ENCODE peak calls at places on chromosomes 3 and 15, in six cellular contexts. V is prostate gland; Y is CD8-positive, alpha-beta memory T cell; E is lower lobe of right lung; K is left ventricle myocardium inferior; G is IMR-90. O is an unnamed sample.

GRCh38 chr3:178397836-178398235 is 138.4 kb upstream of the KCNMB2 start:
- DNase-seq in E (no peak), K (no peak), V (no peak), Y (no peak), G (no peak), O (no peak)

GRCh38 chr15:48722764-48723661 is 77.5 kb upstream of the FBN1 start:
- DNase-seq in G (peak), E (no peak), V (no peak), Y (no peak), K (no peak), O (no peak)

GRCh38 chr15:64443747-64444621 is 16.4 kb upstream of the ZNF609 start:
- DNase-seq in Y (no peak), V (peak), G (peak), K (no peak), E (no peak), O (peak)

GRCh38 chr3:147934316-147935188 is 525.4 kb downstream of the ZIC1 start:
- DNase-seq in V (no peak), E (no peak), K (no peak), G (no peak), Y (no peak), O (no peak)

GRCh38 chr3:128319741-128320141 is 146.9 kb downstream of the DNAJB8 start:
- DNase-seq in E (no peak), V (no peak), K (no peak), G (no peak), Y (no peak), O (no peak)

GRCh38 chr15:31390777-31391486 is 64.3 kb downstream of the KLF13 start:
- DNase-seq in K (peak), V (no peak), E (no peak), Y (no peak), G (no peak), O (no peak)

GRCh38 chr15:101554115-101554915 is 64.8 kb upstream of the PCSK6 start:
- DNase-seq in Y (no peak), K (no peak), G (peak), E (no peak), V (no peak), O (no peak)

GRCh38 chr3:1852950-1853349 is 245.7 kb upstream of the CNTN4 start:
- DNase-seq in E (no peak), Y (no peak), G (no peak), V (no peak), K (no peak), O (no peak)

GRCh38 chr3:105523496-105523895 is 156.8 kb downstream of the ALCAM start:
- DNase-seq in Y (no peak), E (no peak), K (no peak), V (no peak), G (peak), O (no peak)

GRCh38 chr3:129593595-129594339 is 12.7 kb downstream of the PLXND1 start:
- DNase-seq in V (peak), G (no peak), Y (peak), K (no peak), E (peak), O (no peak)

GRCh38 chr15:89785064-89785770 is 9.1 kb downstream of the MESP2 start:
- DNase-seq in E (no peak), Y (no peak), G (no peak), K (no peak), V (no peak), O (no peak)

GRCh38 chr3:115989927-115990326 is 366.6 kb downstream of the GAP43 start:
- DNase-seq in G (peak), V (no peak), K (no peak), E (no peak), Y (no peak), O (no peak)

GRCh38 chr15:69538381-69538780 is 85.8 kb downstream of the RPLP1 start:
- DNase-seq in K (no peak), V (no peak), E (no peak), G (no peak), Y (no peak), O (no peak)

GRCh38 chr3:151976211-151977050 is 103.0 kb downstream of the SUCNR1 start:
- DNase-seq in G (peak), V (no peak), E (no peak), K (no peak), Y (no peak), O (peak)

GRCh38 chr15:50109086-50109987 is 9.7 kb downstream of the ATP8B4 start:
- DNase-seq in G (peak), Y (no peak), V (peak), K (no peak), E (no peak), O (peak)

GRCh38 chr3:11370134-11370533 is 97.9 kb downstream of the ATG7 start:
- DNase-seq in K (no peak), Y (no peak), V (no peak), G (no peak), E (no peak), O (no peak)

GRCh38 chr3:23728651-23729117 is 77.1 kb upstream of the UBE2E1 start:
- DNase-seq in E (no peak), G (peak), Y (no peak), V (no peak), K (no peak), O (no peak)

GRCh38 chr15:71091601-71092000 is 23.7 kb upstream of the THSD4 start:
- DNase-seq in K (no peak), V (no peak), Y (no peak), G (peak), E (no peak), O (no peak)

GRCh38 chr3:47015151-47015550 is 35.7 kb downstream of the NBEAL2 start:
- DNase-seq in E (no peak), K (no peak), Y (no peak), V (no peak), G (no peak), O (no peak)

GRCh38 chr3:142270407-142270806 is 45.0 kb upstream of the GK5 start:
- DNase-seq in E (no peak), V (no peak), K (no peak), G (no peak), Y (peak), O (no peak)

GRCh38 chr15:77631790-77632551 is 741 bp downstream of the LINGO1 start:
- DNase-seq in E (no peak), V (no peak), Y (no peak), G (no peak), K (peak), O (no peak)

GRCh38 chr15:77633913-77634265 is 1.2 kb upstream of the LINGO1 start:
- DNase-seq in Y (no peak), G (no peak), K (no peak), V (no peak), E (no peak), O (no peak)

GRCh38 chr15:77630956-77631789 is 1.5 kb downstream of the LINGO1 start:
- DNase-seq in V (no peak), E (no peak), Y (no peak), G (no peak), K (no peak), O (no peak)

GRCh38 chr15:77633134-77633912 is 611 bp upstream of the LINGO1 start:
- DNase-seq in K (peak), E (peak), Y (peak), V (peak), G (peak), O (peak)

DNA sequence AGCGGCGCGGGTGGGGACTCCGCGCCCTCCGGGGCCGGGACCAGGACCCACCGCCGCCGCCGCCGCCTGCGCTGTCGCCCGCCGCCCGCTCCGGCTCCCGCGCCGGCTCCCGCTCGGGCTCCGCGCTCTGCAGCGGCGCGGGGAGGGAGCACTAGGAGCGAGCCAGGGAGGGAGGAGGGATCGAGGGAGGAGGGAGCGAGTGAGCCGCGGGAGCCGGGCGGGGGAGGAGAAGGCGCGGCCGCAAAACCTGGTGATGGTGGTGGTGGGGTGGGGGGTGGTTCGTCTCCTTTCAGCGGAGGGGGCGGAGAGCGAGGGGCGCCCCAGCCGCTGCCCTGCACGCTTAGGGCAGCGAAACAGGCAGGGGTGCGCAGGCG is at the start of gene LINGO1:
- DNase-seq in G (no peak), Y (no peak), K (no peak), V (no peak), E (no peak), O (no peak)
- H3K4me3 ChIP-seq in G (peak), Y (no peak), K (peak), V (peak), E (peak), O (peak)

DNA sequence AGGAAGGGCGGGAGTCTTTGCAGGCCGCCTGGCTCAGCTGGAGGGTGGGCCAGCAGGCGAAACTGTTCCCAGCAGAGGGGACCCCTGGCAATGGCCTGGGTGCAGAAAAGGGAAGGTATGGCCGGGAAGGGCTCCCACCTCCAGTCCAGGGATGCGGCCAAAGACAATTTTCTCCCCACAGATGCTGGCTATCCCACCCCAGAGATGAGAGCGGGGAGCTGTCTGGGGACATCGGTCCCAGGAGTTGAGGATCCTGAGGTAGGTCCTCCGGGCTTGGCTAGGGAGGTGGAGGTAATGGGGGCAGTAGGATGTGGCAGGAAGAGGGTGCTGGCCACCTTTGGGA is 1.7 kb downstream of the SEMA3G start:
- DNase-seq in K (no peak), Y (no peak), E (no peak), V (no peak), G (no peak), O (no peak)
- H3K4me3 ChIP-seq in K (peak), Y (no peak), E (peak), V (no peak), G (no peak), O (no peak)

GRCh38 chr3:196096382-196096953 is 14.6 kb upstream of the TFRC start:
- DNase-seq in K (peak), V (peak), Y (no peak), E (no peak), G (no peak), O (no peak)
- H3K4me3 ChIP-seq in K (peak), V (no peak), Y (no peak), E (no peak), G (no peak), O (no peak)

GRCh38 chr3:183252108-183252782 is 808 bp upstream of the B3GNT5 start:
- DNase-seq in K (no peak), V (no peak), E (no peak), G (no peak), Y (no peak), O (no peak)
- H3K4me3 ChIP-seq in K (peak), V (peak), E (peak), G (no peak), Y (peak), O (no peak)

GRCh38 chr3:58418227-58418626 is 15.4 kb downstream of the PDHB start:
- DNase-seq in K (no peak), E (no peak), V (no peak), G (no peak), Y (no peak), O (no peak)
- H3K4me3 ChIP-seq in K (no peak), E (no peak), V (no peak), G (no peak), Y (no peak), O (no peak)

GRCh38 chr3:195129644-195130492 is 141.1 kb downstream of the XXYLT1 start:
- DNase-seq in E (no peak), V (no peak), K (no peak), G (peak), Y (no peak), O (no peak)
- H3K4me3 ChIP-seq in E (no peak), V (no peak), K (no peak), G (no peak), Y (no peak), O (no peak)

GRCh38 chr3:98530676-98531075 is 1.1 kb upstream of the GPR15 start:
- DNase-seq in E (no peak), G (no peak), K (no peak), Y (no peak), V (no peak), O (no peak)

GRCh38 chr3:98532709-98533571 is 1.2 kb downstream of the GPR15 start:
- DNase-seq in K (no peak), G (no peak), V (no peak), Y (no peak), E (no peak), O (no peak)

GRCh38 chr3:98534168-98534567 is 2.4 kb downstream of the GPR15 start:
- DNase-seq in K (no peak), G (no peak), Y (no peak), E (no peak), V (no peak), O (no peak)

GRCh38 chr3:98531622-98532274 is at the start of gene GPR15:
- DNase-seq in V (no peak), G (no peak), K (no peak), E (no peak), Y (no peak), O (no peak)

DNA sequence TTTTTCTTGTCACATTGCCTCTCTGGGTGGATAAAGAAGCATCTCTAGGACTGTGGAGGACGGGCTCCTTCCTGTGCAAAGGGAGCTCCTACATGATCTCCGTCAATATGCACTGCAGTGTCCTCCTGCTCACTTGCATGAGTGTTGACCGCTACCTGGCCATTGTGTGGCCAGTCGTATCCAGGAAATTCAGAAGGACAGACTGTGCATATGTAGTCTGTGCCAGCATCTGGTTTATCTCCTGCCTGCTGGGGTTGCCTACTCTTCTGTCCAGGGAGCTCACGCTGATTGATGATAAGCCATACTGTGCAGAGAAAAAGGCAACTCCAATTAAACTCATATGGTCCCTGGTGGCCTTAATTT is 478 bp downstream of the GPR15 start:
- DNase-seq in G (no peak), Y (no peak), E (no peak), V (no peak), K (no peak), O (no peak)
- H3K4me3 ChIP-seq in G (no peak), Y (no peak), E (no peak), V (no peak), K (no peak), O (no peak)

GRCh38 chr15:84955089-84955848 is 26.4 kb upstream of the PDE8A start:
- DNase-seq in E (peak), V (peak), Y (peak), G (peak), K (peak), O (no peak)
- H3K4me3 ChIP-seq in E (peak), V (no peak), Y (no peak), G (no peak), K (peak), O (peak)

DNA sequence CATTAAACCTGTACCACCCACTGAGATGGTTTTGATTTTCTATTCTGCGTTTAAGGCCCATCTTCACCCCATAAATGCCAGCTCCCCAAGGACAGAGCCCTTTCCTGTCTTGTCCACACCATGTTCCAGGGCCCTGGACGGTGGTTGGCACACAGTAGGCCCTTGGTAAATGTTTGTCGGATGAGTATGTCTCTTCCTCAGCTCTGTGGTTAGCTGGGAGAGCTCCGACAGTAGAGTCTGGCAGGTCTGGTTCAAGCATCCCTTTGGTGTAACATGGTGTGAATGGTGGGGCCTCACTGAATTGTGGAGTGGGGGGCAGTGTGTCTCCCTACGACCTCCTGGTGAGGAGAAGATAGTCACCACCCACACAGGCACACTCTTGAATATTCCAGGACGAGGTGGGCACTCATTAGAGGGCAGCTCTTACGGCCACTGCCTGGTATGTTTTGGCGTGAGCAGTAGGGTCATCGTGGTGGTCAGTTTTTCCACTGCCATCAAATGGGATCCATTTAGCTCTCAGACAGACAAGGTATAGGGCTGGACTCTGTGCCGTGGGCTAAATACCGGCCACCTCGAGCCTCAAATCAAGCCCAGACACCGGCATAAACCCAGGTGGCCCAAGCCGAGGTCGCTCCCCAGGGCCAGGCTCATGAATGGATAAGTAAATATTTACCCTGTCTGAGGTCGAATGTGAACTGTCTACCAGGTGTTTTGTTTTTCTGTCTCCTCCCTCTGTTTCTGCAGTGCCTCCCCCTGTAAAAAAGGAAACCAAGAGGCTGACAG is 61.3 kb downstream of the SMAD3 start:
- DNase-seq in Y (no peak), G (no peak), E (no peak), K (no peak), V (no peak), O (no peak)
- H3K4me3 ChIP-seq in Y (no peak), G (no peak), E (no peak), K (no peak), V (no peak), O (no peak)

DNA sequence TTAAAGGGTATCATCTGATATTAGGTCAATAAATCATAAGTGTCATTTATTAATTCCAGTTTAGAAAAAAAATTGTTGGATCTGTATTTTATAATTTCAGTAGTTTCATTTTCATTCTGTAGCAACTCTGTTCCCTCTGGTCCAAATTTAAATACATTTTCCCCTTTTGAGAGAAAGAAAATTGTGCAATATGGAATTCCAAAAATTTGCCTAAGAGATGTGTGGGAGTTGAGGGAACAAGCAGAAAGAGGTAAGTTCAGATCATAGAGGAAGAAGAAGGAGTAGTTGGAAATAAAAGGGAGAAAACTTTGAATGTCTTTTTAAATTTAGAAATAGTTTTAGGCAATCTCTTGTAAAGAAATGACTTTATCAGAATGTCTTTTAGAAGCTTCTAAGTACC is 48.9 kb upstream of the MME start:
- DNase-seq in E (no peak), G (peak), Y (no peak), K (no peak), V (no peak), O (no peak)
- H3K4me3 ChIP-seq in E (no peak), G (no peak), Y (no peak), K (no peak), V (no peak), O (no peak)